ENCODE peak calls at places on chromosome 2, in ten cellular contexts. B, R, J, K, S, G, H, Y, F and T are unnamed samples.

GRCh38 chr2:100767224-100767653 is 52.7 kb upstream of the NPAS2 start:
- DNase-seq in B (no peak), R (no peak), J (no peak), K (peak), S (peak), G (no peak), H (no peak), Y (no peak), F (no peak), T (no peak)

GRCh38 chr2:201158111-201158929 is 24.6 kb upstream of the CASP10 start:
- DNase-seq in B (peak), R (no peak), J (peak), K (peak), S (peak), G (no peak), H (no peak), Y (no peak), F (peak), T (peak)

GRCh38 chr2:207252979-207253640 is 87.4 kb upstream of the KLF7 start:
- DNase-seq in B (no peak), R (no peak), J (no peak), K (no peak), S (peak), G (no peak), H (no peak), Y (no peak), F (no peak), T (no peak)

GRCh38 chr2:215262303-215262702 is 49.6 kb upstream of the ATIC start:
- DNase-seq in B (no peak), R (no peak), J (no peak), K (no peak), S (no peak), G (no peak), H (no peak), Y (no peak), F (no peak), T (no peak)

GRCh38 chr2:240895656-240896388 is at the start of gene MAB21L4:
- DNase-seq in B (no peak), R (no peak), J (no peak), K (no peak), S (no peak), G (no peak), H (no peak), Y (no peak), F (no peak), T (no peak)

GRCh38 chr2:235666240-235666781 is 172.5 kb downstream of the AGAP1 start:
- DNase-seq in B (no peak), R (no peak), J (no peak), K (peak), S (peak), G (no peak), H (no peak), Y (no peak), F (no peak), T (peak)

GRCh38 chr2:207854484-207855386 is 85.0 kb upstream of the FZD5 start:
- DNase-seq in B (no peak), R (no peak), J (no peak), K (peak), S (peak), G (no peak), H (no peak), Y (no peak), F (no peak), T (no peak)

GRCh38 chr2:98823196-98824166 is 92.5 kb upstream of the MGAT4A start:
- DNase-seq in B (no peak), R (no peak), J (no peak), K (no peak), S (no peak), G (no peak), H (no peak), Y (no peak), F (no peak), T (no peak)

GRCh38 chr2:66700181-66700686 is 265.3 kb downstream of the MEIS1 start:
- DNase-seq in B (no peak), R (no peak), J (no peak), K (no peak), S (no peak), G (no peak), H (no peak), Y (no peak), F (no peak), T (no peak)

DNA sequence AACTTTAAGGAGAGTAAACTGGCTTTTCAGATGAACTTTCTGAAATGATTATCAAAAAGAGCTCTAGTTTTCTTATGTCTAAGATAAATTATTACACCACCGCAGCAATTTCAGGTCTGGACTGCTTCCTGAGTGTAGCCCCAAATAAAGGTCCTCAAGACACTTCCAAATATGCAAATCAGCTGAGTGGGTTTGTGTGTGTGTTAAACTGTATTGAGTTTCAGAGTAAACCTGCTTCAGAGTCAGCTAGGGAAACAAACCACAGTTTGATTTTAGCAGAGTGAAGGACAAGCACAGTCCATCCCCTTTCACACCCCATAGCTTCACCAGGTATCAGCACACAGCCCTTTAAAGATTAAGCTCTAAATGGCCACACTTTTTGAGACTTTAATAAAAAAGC is 168.7 kb downstream of the NRXN1 start:
- DNase-seq in B (no peak), R (no peak), J (peak), K (no peak), S (no peak), G (no peak), H (no peak), Y (no peak), F (no peak), T (no peak)
- TF ChIP-seq CTCF in B (no peak), R (no peak), J (no peak), K (no peak), S (no peak), G (no peak), H (no peak), Y (no peak), F (no peak), T (no peak)

GRCh38 chr2:53434487-53434886 is 333.1 kb upstream of the CHAC2 start:
- DNase-seq in B (no peak), R (no peak), J (no peak), K (no peak), S (no peak), G (no peak), H (no peak), Y (no peak), F (no peak), T (no peak)

GRCh38 chr2:53438056-53438455 is 329.5 kb upstream of the CHAC2 start:
- DNase-seq in B (peak), R (no peak), J (no peak), K (no peak), S (no peak), G (no peak), H (no peak), Y (no peak), F (no peak), T (no peak)

GRCh38 chr2:53432921-53433320 is 334.7 kb upstream of the CHAC2 start:
- DNase-seq in B (no peak), R (no peak), J (no peak), K (no peak), S (no peak), G (no peak), H (no peak), Y (no peak), F (no peak), T (no peak)

GRCh38 chr2:53437371-53437770 is 330.2 kb upstream of the CHAC2 start:
- DNase-seq in B (no peak), R (no peak), J (no peak), K (no peak), S (no peak), G (no peak), H (no peak), Y (no peak), F (no peak), T (no peak)

DNA sequence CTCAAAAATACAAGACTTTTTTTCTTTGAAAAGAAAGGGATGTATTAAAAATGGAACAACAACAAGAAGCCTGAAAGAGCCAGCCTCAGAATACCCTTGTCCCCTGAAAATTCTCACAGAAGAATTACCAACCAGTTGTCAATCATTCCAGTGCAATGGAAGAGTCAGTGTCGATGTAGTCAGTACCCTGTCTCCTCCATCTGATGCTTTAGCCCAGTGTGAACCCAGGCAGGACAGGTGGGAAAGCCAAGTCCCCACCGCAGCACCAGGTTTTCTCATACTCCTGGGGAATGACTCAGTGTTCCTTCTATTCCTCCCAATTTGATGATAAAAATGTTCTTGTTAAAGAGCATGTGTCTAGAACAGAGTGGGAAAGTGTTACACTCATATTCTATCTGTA is 332.0 kb upstream of the CHAC2 start:
- DNase-seq in B (no peak), R (no peak), J (no peak), K (no peak), S (no peak), G (no peak), H (no peak), Y (no peak), F (no peak), T (no peak)
- TF ChIP-seq CTCF in B (no peak), R (no peak), J (no peak), K (no peak), S (no peak), G (no peak), H (no peak), Y (no peak), F (no peak), T (no peak)

GRCh38 chr2:10900216-10901109 is 11.3 kb upstream of the KCNF1 start:
- DNase-seq in B (no peak), R (no peak), J (peak), K (peak), S (no peak), G (no peak), H (no peak), Y (no peak), F (no peak), T (peak)

GRCh38 chr2:10903861-10904210 is 7.9 kb upstream of the KCNF1 start:
- DNase-seq in B (no peak), R (no peak), J (no peak), K (no peak), S (no peak), G (no peak), H (no peak), Y (no peak), F (no peak), T (no peak)

GRCh38 chr2:10904455-10904854 is 7.3 kb upstream of the KCNF1 start:
- DNase-seq in B (no peak), R (no peak), J (no peak), K (no peak), S (no peak), G (no peak), H (no peak), Y (no peak), F (no peak), T (no peak)

GRCh38 chr2:10901160-10901559 is 10.6 kb upstream of the KCNF1 start:
- DNase-seq in B (no peak), R (no peak), J (no peak), K (peak), S (peak), G (no peak), H (no peak), Y (no peak), F (no peak), T (no peak)

DNA sequence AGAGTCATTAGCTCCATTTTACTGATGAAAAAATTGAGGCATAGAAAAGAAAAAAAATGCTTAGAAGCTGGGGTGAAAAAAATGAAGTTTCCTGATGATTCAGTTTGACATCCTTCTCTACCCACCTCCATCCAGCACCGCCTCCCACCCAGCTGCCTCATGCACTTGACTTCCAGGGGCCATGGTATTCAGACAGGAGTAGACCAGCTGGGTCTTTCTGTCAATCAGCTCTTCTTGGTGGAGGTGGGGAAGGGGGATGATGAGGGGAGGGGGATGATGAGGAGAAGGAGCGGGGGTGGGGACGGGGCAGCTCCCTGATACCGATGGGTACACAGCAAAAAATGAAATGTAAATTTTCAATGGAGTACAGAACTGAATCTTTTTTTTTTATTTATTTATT is 10.2 kb upstream of the KCNF1 start:
- DNase-seq in B (no peak), R (no peak), J (no peak), K (no peak), S (no peak), G (no peak), H (no peak), Y (no peak), F (no peak), T (no peak)
- TF ChIP-seq CTCF in B (no peak), R (no peak), J (no peak), K (no peak), S (no peak), G (no peak), H (no peak), Y (no peak), F (no peak), T (no peak)

DNA sequence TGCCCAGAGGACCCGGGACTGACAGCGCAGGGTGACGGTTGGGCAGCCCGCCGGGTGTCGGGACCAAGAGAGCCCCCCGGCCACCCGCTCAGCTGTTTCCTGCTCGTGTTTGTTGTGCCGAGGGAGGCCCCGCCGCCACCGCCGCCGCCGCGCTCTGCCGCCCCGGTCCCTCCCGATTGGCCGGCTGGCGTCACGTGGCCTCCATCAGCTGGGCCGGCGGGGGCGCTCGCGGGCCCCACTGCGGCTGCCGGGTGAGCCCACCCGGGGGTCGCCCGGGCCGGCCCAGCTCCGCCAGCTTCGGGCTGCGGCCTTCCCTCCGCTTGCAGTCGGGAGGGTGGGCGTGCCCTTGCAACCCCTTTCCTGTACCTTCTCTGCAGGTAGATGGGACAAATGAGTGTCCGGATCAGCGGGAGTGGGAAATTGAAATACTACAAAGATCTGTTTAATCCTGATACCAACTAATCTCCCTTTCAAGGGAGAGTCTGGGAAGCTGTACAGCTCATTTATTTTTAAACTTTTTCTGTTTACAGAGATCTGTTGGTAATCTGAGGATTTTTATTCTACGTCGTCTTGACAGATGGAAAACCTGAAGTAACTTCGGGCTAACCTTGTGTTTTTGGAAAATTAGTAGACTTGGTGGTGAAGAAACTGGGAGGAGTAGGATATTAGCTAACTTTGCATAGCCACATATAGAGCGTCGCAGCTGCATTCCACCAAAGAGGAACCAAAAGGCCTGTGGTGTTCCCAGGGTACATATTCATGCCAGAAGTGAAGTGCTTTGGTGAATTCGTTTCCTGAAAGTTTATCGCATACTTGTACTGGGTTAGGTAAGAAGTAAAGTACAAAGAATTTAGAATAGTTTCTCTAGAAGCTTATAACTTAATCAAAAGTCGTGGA is 1.2 kb downstream of the YPEL5 start:
- DNase-seq in B (peak), R (peak), J (peak), K (peak), S (peak), G (peak), H (peak), Y (peak), F (peak), T (peak)
- TF ChIP-seq CTCF in B (peak), R (peak), J (peak), K (no peak), S (no peak), G (peak), H (no peak), Y (no peak), F (no peak), T (peak)

DNA sequence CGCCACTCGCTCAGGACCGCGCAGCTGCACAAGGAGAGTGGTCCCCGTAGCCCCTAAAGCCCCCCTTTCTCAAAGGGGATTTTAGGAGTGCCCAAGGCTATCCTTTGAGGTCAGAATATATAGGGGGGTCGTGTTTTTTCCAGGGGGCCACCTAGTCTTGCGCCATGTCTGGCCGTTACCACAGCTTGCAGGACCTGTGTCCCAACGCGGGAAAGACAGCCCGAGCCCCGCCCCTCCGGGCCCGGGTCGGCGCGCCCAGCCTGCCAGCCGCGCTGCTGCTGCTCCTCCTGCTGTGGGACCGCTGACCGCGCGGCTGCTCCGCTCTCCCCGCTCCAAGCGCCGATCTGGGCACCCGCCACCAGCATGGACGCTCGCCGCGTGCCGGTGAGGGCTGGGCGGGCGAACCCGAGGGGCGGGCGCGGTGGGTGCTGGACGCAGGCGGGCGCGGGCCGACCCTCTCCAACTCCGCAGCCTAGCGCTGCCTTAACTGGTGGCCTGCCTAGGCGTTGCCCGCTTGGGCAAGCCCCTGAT is at the start of gene CDCA7:
- DNase-seq in B (peak), R (no peak), J (peak), K (peak), S (peak), G (peak), H (peak), Y (peak), F (peak), T (peak)
- TF ChIP-seq CTCF in B (no peak), R (no peak), J (no peak), K (no peak), S (no peak), G (no peak), H (no peak), Y (no peak), F (no peak), T (no peak)

GRCh38 chr2:161992526-161992925 is 81.5 kb downstream of the DPP4 start:
- DNase-seq in B (no peak), R (no peak), J (no peak), K (no peak), S (no peak), G (no peak), H (no peak), Y (no peak), F (no peak), T (peak)
- TF ChIP-seq CTCF in B (no peak), R (no peak), J (no peak), K (no peak), S (no peak), G (no peak), H (no peak), Y (no peak), F (no peak), T (no peak)